ENCODE peak calls at places on chromosomes 3 and 15, in five cellular contexts. One of them, this sample, is unnamed.

GRCh38 chr3:160448845-160449659 is 534 bp downstream of the TRIM59 start:
- DNase-seq in trophoblast cell: no peak
- DNase-seq in IMR-90: peak
- DNase-seq in neuronal stem cell: peak
- DNase-seq in H1: no peak
- DNase-seq in this sample: no peak

GRCh38 chr3:31213869-31214486 is 318.7 kb upstream of the STT3B start:
- DNase-seq in trophoblast cell: no peak
- DNase-seq in IMR-90: no peak
- DNase-seq in neuronal stem cell: no peak
- DNase-seq in H1: no peak
- DNase-seq in this sample: no peak

GRCh38 chr3:112610121-112610520 is 30.8 kb downstream of the CCDC80 start:
- DNase-seq in trophoblast cell: peak
- DNase-seq in IMR-90: peak
- DNase-seq in neuronal stem cell: no peak
- DNase-seq in H1: no peak
- DNase-seq in this sample: no peak

GRCh38 chr15:55499158-55499557 is 8.9 kb downstream of the DNAAF4 start:
- DNase-seq in trophoblast cell: no peak
- DNase-seq in IMR-90: no peak
- DNase-seq in neuronal stem cell: no peak
- DNase-seq in H1: no peak
- DNase-seq in this sample: no peak

GRCh38 chr3:134312873-134313838 is 61.1 kb downstream of the AMOTL2 start:
- DNase-seq in trophoblast cell: peak
- DNase-seq in IMR-90: peak
- DNase-seq in neuronal stem cell: peak
- DNase-seq in H1: peak
- DNase-seq in this sample: peak

GRCh38 chr15:74173545-74174215 is at the start of gene ISLR:
- DNase-seq in trophoblast cell: no peak
- DNase-seq in IMR-90: peak
- DNase-seq in neuronal stem cell: no peak
- DNase-seq in H1: no peak
- DNase-seq in this sample: no peak

GRCh38 chr15:57551717-57552677 is 39.7 kb upstream of the MYZAP start:
- DNase-seq in trophoblast cell: peak
- DNase-seq in IMR-90: peak
- DNase-seq in neuronal stem cell: peak
- DNase-seq in H1: no peak
- DNase-seq in this sample: peak

GRCh38 chr3:52313774-52314188 is 2.3 kb upstream of the DNAH1 start:
- DNase-seq in trophoblast cell: no peak
- DNase-seq in IMR-90: peak
- DNase-seq in neuronal stem cell: no peak
- DNase-seq in H1: no peak
- DNase-seq in this sample: no peak

GRCh38 chr3:179544981-179545645 is 17.6 kb upstream of the ACTL6A start:
- DNase-seq in trophoblast cell: no peak
- DNase-seq in IMR-90: peak
- DNase-seq in neuronal stem cell: no peak
- DNase-seq in H1: no peak
- DNase-seq in this sample: no peak

DNA sequence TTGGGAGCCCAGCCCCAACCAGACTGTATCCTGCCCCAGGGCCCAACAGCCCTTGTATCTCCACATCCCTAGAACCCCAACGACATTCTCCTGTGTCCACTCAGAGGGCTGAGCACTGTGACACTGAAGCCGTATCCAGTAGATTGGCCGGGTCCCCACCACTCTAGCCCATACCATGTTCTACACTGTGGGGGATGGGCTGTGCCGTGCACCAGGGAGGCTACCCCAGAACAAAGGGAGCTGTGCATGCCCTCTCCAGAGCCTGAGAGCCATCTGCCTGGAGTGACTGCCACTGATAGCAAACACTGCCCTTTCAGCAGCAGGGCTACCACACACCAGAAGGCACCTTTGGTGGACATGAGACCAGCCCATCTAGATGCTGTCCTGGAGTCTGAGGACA is 37.1 kb upstream of the CP start:
- DNase-seq in trophoblast cell: no peak
- DNase-seq in IMR-90: no peak
- DNase-seq in neuronal stem cell: no peak
- DNase-seq in H1: no peak
- DNase-seq in this sample: no peak
- H3K4ac ChIP-seq in trophoblast cell: no peak
- H3K4ac ChIP-seq in IMR-90: peak
- H3K4ac ChIP-seq in neuronal stem cell: no peak
- H3K4ac ChIP-seq in H1: peak
- H3K4ac ChIP-seq in this sample: no peak

GRCh38 chr3:146177072-146177936 is 16.3 kb upstream of the PLOD2 start:
- DNase-seq in trophoblast cell: no peak
- DNase-seq in IMR-90: no peak
- DNase-seq in neuronal stem cell: no peak
- DNase-seq in H1: no peak
- DNase-seq in this sample: no peak

GRCh38 chr3:146177986-146178385 is 17.0 kb upstream of the PLOD2 start:
- DNase-seq in trophoblast cell: no peak
- DNase-seq in IMR-90: no peak
- DNase-seq in neuronal stem cell: no peak
- DNase-seq in H1: no peak
- DNase-seq in this sample: no peak

GRCh38 chr3:146184616-146185015 is 23.6 kb upstream of the PLOD2 start:
- DNase-seq in trophoblast cell: peak
- DNase-seq in IMR-90: peak
- DNase-seq in neuronal stem cell: no peak
- DNase-seq in H1: no peak
- DNase-seq in this sample: no peak

GRCh38 chr3:146180376-146180775 is 19.4 kb upstream of the PLOD2 start:
- DNase-seq in trophoblast cell: no peak
- DNase-seq in IMR-90: no peak
- DNase-seq in neuronal stem cell: no peak
- DNase-seq in H1: no peak
- DNase-seq in this sample: no peak

DNA sequence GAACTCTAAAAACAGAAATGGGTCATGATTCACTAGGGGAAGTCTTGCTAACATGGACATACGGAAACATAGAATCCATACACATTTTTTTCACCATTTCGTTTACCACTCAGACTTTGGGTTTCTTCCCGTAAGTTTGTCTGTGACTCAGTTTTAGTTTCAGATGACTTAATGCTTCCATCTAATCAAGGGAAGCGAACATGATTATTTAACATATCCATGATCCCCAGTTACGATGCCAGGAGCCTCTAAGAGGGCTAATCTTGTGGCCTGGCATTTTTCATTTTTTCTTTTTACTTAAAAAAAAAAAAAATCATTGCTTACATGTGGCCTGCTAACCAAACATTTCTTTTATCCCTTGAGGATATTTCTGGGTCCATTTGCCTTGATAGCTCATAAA is 20.2 kb upstream of the PLOD2 start:
- DNase-seq in trophoblast cell: no peak
- DNase-seq in IMR-90: no peak
- DNase-seq in neuronal stem cell: no peak
- DNase-seq in H1: no peak
- DNase-seq in this sample: no peak
- H3K4ac ChIP-seq in trophoblast cell: no peak
- H3K4ac ChIP-seq in IMR-90: no peak
- H3K4ac ChIP-seq in neuronal stem cell: no peak
- H3K4ac ChIP-seq in H1: no peak
- H3K4ac ChIP-seq in this sample: no peak

GRCh38 chr3:70554170-70554569 is 241.7 kb upstream of the MDFIC2 start:
- DNase-seq in trophoblast cell: no peak
- DNase-seq in IMR-90: peak
- DNase-seq in neuronal stem cell: no peak
- DNase-seq in H1: no peak
- DNase-seq in this sample: peak

GRCh38 chr3:70556056-70556455 is 243.6 kb upstream of the MDFIC2 start:
- DNase-seq in trophoblast cell: no peak
- DNase-seq in IMR-90: peak
- DNase-seq in neuronal stem cell: no peak
- DNase-seq in H1: no peak
- DNase-seq in this sample: no peak

GRCh38 chr3:70561796-70562195 is 249.4 kb upstream of the MDFIC2 start:
- DNase-seq in trophoblast cell: no peak
- DNase-seq in IMR-90: no peak
- DNase-seq in neuronal stem cell: no peak
- DNase-seq in H1: no peak
- DNase-seq in this sample: no peak

GRCh38 chr3:70558955-70559354 is 246.5 kb upstream of the MDFIC2 start:
- DNase-seq in trophoblast cell: no peak
- DNase-seq in IMR-90: no peak
- DNase-seq in neuronal stem cell: no peak
- DNase-seq in H1: no peak
- DNase-seq in this sample: no peak
- H3K4ac ChIP-seq in trophoblast cell: no peak
- H3K4ac ChIP-seq in IMR-90: no peak
- H3K4ac ChIP-seq in neuronal stem cell: no peak
- H3K4ac ChIP-seq in H1: no peak
- H3K4ac ChIP-seq in this sample: no peak

GRCh38 chr15:41943543-41944312 is 28.6 kb downstream of the EHD4 start:
- DNase-seq in trophoblast cell: no peak
- DNase-seq in IMR-90: no peak
- DNase-seq in neuronal stem cell: no peak
- DNase-seq in H1: no peak
- DNase-seq in this sample: no peak

GRCh38 chr15:41945221-41945620 is 27.1 kb downstream of the EHD4 start:
- DNase-seq in trophoblast cell: no peak
- DNase-seq in IMR-90: no peak
- DNase-seq in neuronal stem cell: no peak
- DNase-seq in H1: no peak
- DNase-seq in this sample: no peak

GRCh38 chr15:41941644-41942415 is 30.5 kb downstream of the EHD4 start:
- DNase-seq in trophoblast cell: no peak
- DNase-seq in IMR-90: no peak
- DNase-seq in neuronal stem cell: peak
- DNase-seq in H1: no peak
- DNase-seq in this sample: peak

GRCh38 chr15:41944313-41944940 is 27.9 kb downstream of the EHD4 start:
- DNase-seq in trophoblast cell: peak
- DNase-seq in IMR-90: peak
- DNase-seq in neuronal stem cell: peak
- DNase-seq in H1: no peak
- DNase-seq in this sample: peak

DNA sequence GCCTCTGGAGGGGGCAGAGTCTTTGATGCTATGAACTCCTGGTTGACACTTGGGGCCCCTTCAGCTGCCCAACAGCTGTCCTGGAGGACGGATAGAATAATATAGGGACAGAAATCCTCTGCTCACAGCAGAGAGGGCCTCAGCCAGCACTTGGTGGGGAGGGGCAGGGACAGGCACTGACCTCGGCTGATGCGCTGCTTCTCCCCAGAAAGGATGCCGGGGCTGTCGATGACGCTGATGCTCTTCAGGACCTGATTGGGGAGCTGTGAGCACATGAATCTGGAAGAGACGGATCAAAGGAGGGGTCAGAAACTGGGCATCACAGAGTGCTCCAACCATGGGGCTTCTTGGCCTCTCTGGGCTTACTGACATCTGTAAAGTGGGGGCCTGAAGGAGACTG is 29.5 kb downstream of the EHD4 start:
- DNase-seq in trophoblast cell: no peak
- DNase-seq in IMR-90: no peak
- DNase-seq in neuronal stem cell: no peak
- DNase-seq in H1: no peak
- DNase-seq in this sample: no peak
- H3K4ac ChIP-seq in trophoblast cell: no peak
- H3K4ac ChIP-seq in IMR-90: peak
- H3K4ac ChIP-seq in neuronal stem cell: no peak
- H3K4ac ChIP-seq in H1: no peak
- H3K4ac ChIP-seq in this sample: no peak

This sample was measured in mesendoderm.